ENCODE peak calls at places on chromosomes 6 and 20, in four cellular contexts. S, C, G and H are unnamed samples.

GRCh38 chr20:43955244-43956191 is 40.9 kb downstream of the TOX2 start:
- DNase-seq in S (peak), C (peak), G (peak), H (peak)

GRCh38 chr6:126781582-126781981 is 336.9 kb upstream of the RSPO3 start:
- DNase-seq in S (no peak), C (no peak), G (no peak), H (no peak)

GRCh38 chr6:46507426-46507825 is 16.2 kb upstream of the RCAN2 start:
- DNase-seq in S (no peak), C (no peak), G (no peak), H (no peak)

GRCh38 chr6:113893866-113894265 is 36.7 kb downstream of the MARCKS start:
- DNase-seq in S (peak), C (no peak), G (no peak), H (no peak)

GRCh38 chr20:14406495-14406894 is 69.1 kb upstream of the FLRT3 start:
- DNase-seq in S (peak), C (no peak), G (no peak), H (no peak)

GRCh38 chr6:160069459-160069858 is 52.2 kb upstream of the SLC22A1 start:
- DNase-seq in S (no peak), C (no peak), G (no peak), H (no peak)

GRCh38 chr20:13017235-13017634 is 8.5 kb downstream of the SPTLC3 start:
- DNase-seq in S (no peak), C (no peak), G (no peak), H (no peak)

GRCh38 chr20:19079536-19080299 is 132.7 kb upstream of the SLC24A3 start:
- DNase-seq in S (peak), C (no peak), G (no peak), H (no peak)

GRCh38 chr6:85429346-85429745 is 20.5 kb upstream of the NT5E start:
- DNase-seq in S (no peak), C (no peak), G (no peak), H (no peak)

GRCh38 chr20:42373049-42373448 is 754.9 kb upstream of the CHD6 start:
- DNase-seq in S (no peak), C (no peak), G (no peak), H (no peak)

GRCh38 chr6:83891586-83891985 is 32.1 kb downstream of the CYB5R4 start:
- DNase-seq in S (no peak), C (no peak), G (no peak), H (no peak)

GRCh38 chr6:27478141-27478705 is 5.3 kb upstream of the ZNF184 start:
- DNase-seq in S (peak), C (no peak), G (no peak), H (peak)

GRCh38 chr6:165663283-165663735 is 268 bp upstream of the PDE10A start:
- DNase-seq in S (peak), C (peak), G (peak), H (peak)

GRCh38 chr6:136640132-136640915 is 90.1 kb upstream of the MAP7 start:
- DNase-seq in S (peak), C (no peak), G (peak), H (no peak)

GRCh38 chr6:155325700-155326516 is 11.6 kb upstream of the TFB1M start:
- DNase-seq in S (peak), C (no peak), G (no peak), H (no peak)

GRCh38 chr6:20835315-20836010 is 301.2 kb downstream of the CDKAL1 start:
- DNase-seq in S (peak), C (no peak), G (no peak), H (no peak)

GRCh38 chr6:100382767-100383195 is 81.9 kb downstream of the SIM1 start:
- DNase-seq in S (no peak), C (no peak), G (peak), H (no peak)

GRCh38 chr20:44861547-44862006 is 23.9 kb upstream of the YWHAB start:
- DNase-seq in S (peak), C (no peak), G (peak), H (no peak)

GRCh38 chr6:160146454-160147145 is 25.0 kb downstream of the SLC22A1 start:
- DNase-seq in S (no peak), C (no peak), G (no peak), H (no peak)

GRCh38 chr6:11323666-11324452 is 91.4 kb upstream of the NEDD9 start:
- DNase-seq in S (no peak), C (peak), G (no peak), H (no peak)

GRCh38 chr6:148945311-148946021 is 198.6 kb downstream of the UST start:
- DNase-seq in S (no peak), C (no peak), G (peak), H (no peak)

GRCh38 chr6:33672808-33673207 is 38.7 kb downstream of the UQCC2 start:
- DNase-seq in S (peak), C (peak), G (peak), H (peak)

GRCh38 chr6:104887350-104887749 is 27.6 kb upstream of the HACE1 start:
- DNase-seq in S (peak), C (peak), G (peak), H (peak)

GRCh38 chr6:151475653-151476523 is 17.9 kb upstream of the CCDC170 start:
- DNase-seq in S (no peak), C (peak), G (peak), H (peak)

GRCh38 chr6:43937236-43938177 is 167.5 kb downstream of the VEGFA start:
- DNase-seq in S (no peak), C (no peak), G (no peak), H (no peak)

GRCh38 chr6:75207211-75207984 is 1.5 kb upstream of the COL12A1 start:
- DNase-seq in S (no peak), C (peak), G (peak), H (peak)

GRCh38 chr6:38283734-38284362 is 355.9 kb downstream of the BTBD9 start:
- DNase-seq in S (peak), C (no peak), G (no peak), H (no peak)

GRCh38 chr6:57294829-57295228 is 22.6 kb upstream of the PRIM2 start:
- DNase-seq in S (no peak), C (no peak), G (no peak), H (no peak)

GRCh38 chr6:39228992-39229767 is at the start of gene KCNK5:
- DNase-seq in S (peak), C (peak), G (peak), H (peak)

GRCh38 chr20:48191200-48191599 is 405.9 kb upstream of the SULF2 start:
- DNase-seq in S (no peak), C (no peak), G (no peak), H (no peak)

GRCh38 chr20:19205999-19206398 is 6.4 kb upstream of the SLC24A3 start:
- DNase-seq in S (peak), C (peak), G (peak), H (peak)

GRCh38 chr20:3092611-3093379 is 8.3 kb upstream of the AVP start:
- DNase-seq in S (peak), C (peak), G (no peak), H (peak)

GRCh38 chr20:11261533-11262000 is 587.8 kb upstream of the JAG1 start:
- DNase-seq in S (peak), C (no peak), G (peak), H (no peak)

GRCh38 chr6:1143655-1144054 is 168.2 kb upstream of the FOXQ1 start:
- DNase-seq in S (no peak), C (no peak), G (peak), H (no peak)

GRCh38 chr6:148693882-148694484 is 52.8 kb upstream of the UST start:
- DNase-seq in S (peak), C (no peak), G (no peak), H (peak)

GRCh38 chr20:3691306-3691705 is 9.5 kb upstream of the ADAM33 start:
- DNase-seq in S (no peak), C (no peak), G (no peak), H (no peak)

GRCh38 chr6:150409576-150410066 is 40.8 kb downstream of the IYD start:
- DNase-seq in S (no peak), C (no peak), G (peak), H (no peak)

GRCh38 chr6:17349437-17349836 is 44.0 kb upstream of the CAP2 start:
- DNase-seq in S (peak), C (no peak), G (peak), H (no peak)

GRCh38 chr6:110646951-110647910 is 168.0 kb downstream of the CDK19 start:
- DNase-seq in S (no peak), C (no peak), G (no peak), H (no peak)
- TF ChIP-seq CTCF in S (peak), C (no peak), G (peak), H (peak)

DNA sequence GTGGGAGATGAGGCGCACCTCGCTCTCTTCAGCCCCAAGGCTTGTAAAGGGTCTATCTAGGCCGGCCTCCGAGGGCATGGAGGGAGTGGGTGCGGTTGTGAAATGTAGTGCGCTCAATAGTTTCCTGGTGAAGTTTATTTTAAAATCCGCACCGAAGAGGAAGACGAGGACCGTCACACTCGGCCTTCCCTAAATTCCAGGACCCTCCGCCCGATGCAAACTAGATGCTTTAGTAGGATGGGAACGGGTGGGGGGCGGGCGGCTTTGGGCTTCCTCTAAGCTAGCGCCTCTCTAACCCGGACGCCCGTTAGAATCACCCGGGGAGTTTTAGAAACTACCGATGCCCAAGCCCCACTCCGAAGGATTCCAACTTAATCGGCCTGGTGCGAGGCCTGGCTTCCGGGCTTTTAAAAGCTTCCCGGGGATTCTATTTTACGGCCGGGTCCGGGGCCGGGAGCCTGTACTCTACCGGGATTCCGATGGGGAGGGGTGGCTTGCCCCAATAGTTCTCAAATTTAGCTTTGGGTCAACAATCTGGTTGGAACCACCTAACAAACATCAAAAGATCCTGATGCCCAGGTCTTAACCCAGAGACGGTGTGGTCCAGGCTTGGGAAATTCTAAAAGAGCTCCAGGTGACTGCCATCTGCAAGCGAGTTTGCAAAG is 548 bp upstream of the BCAS4 start:
- DNase-seq in S (no peak), C (no peak), G (no peak), H (no peak)
- TF ChIP-seq CTCF in S (no peak), C (no peak), G (no peak), H (no peak)

DNA sequence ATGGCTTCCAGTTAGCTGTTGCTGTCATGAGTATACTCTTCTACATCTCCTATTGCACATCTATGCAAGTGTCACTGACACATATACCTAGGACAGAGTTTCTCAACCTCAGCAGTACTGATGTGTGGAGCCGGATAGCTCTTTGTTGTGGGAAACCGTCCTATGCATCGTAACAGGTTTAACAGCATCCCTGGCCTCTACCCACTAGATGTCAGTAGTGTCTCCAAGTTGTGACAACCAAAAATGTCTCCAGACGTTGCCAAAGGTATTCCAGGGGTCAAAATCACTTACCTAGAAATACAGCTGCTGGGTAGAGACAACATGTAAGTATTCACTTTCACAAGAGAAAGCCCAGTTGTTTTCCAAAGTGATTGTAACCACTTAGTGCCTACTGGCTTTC is 637.6 kb downstream of the RNF144B start:
- DNase-seq in S (peak), C (no peak), G (peak), H (no peak)
- TF ChIP-seq CTCF in S (peak), C (no peak), G (peak), H (peak)

GRCh38 chr6:108518714-108519576 is 41.8 kb upstream of the FOXO3 start:
- DNase-seq in S (peak), C (no peak), G (peak), H (no peak)
- TF ChIP-seq CTCF in S (peak), C (no peak), G (peak), H (peak)

GRCh38 chr20:59006864-59007757 is at the start of gene CTSZ:
- DNase-seq in S (no peak), C (peak), G (no peak), H (peak)
- TF ChIP-seq CTCF in S (no peak), C (no peak), G (no peak), H (no peak)

GRCh38 chr6:118565317-118565960 is 17.3 kb downstream of the PLN start:
- DNase-seq in S (peak), C (peak), G (no peak), H (peak)
- TF ChIP-seq CTCF in S (peak), C (peak), G (peak), H (peak)

GRCh38 chr20:59985864-59986263 is 27.6 kb downstream of the CDH26 start:
- DNase-seq in S (no peak), C (no peak), G (no peak), H (no peak)
- TF ChIP-seq CTCF in S (peak), C (no peak), G (no peak), H (peak)

GRCh38 chr20:62804632-62805364 is at the start of gene OGFR:
- DNase-seq in S (no peak), C (peak), G (peak), H (peak)

GRCh38 chr20:62805711-62806382 is 1.2 kb downstream of the OGFR start:
- DNase-seq in S (no peak), C (no peak), G (no peak), H (no peak)

GRCh38 chr20:62804021-62804631 is 509 bp upstream of the OGFR start:
- DNase-seq in S (no peak), C (no peak), G (no peak), H (no peak)

GRCh38 chr20:62806383-62807050 is 1.9 kb downstream of the OGFR start:
- DNase-seq in S (no peak), C (no peak), G (no peak), H (no peak)

DNA sequence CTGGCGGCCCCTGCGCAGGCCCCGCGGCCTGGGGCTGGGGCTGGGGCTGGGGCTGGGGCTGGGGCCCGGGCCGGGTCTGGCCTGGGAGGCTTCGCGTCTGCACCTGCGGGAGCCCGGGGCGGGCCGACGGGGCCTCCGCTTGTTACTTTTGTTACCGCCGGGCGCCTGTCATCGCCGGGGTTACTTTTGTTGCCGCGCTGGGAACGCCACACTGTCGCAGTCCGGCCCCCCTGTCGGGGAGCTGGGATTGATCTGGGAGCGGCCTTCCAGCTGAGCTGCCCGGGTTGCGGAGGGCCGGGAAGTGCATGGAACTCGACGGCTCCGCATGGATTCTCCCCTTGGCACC is 703 bp downstream of the OGFR start:
- DNase-seq in S (no peak), C (peak), G (no peak), H (no peak)
- TF ChIP-seq CTCF in S (no peak), C (no peak), G (no peak), H (no peak)

DNA sequence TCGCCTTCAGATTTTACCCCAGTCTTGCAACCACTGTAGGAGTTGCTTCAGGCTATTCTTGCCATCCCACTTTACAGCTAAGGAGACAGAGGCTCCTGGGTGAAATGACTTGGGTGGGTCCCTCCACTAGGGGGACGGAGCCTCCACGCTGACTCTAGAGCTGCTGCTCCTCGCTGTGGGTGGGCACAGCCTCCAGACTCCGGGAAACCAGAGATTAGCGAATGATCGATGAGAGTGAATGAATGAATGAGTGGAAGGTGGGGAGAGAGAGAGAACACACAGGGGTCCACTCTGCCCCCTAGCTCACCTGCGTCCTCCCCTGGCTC is 10.4 kb downstream of the ZBP1 start:
- DNase-seq in S (no peak), C (no peak), G (no peak), H (no peak)
- TF ChIP-seq CTCF in S (no peak), C (no peak), G (peak), H (no peak)